ENCODE peak calls at places on chromosome 21, in eight cellular contexts. Z, N, G, I, H, D, M and X are unnamed samples.

GRCh38 chr21:39502631-39503030 is 50.9 kb downstream of the SH3BGR start:
- DNase-seq in Z (no peak), N (no peak), G (no peak), I (no peak), H (no peak), D (no peak), M (no peak), X (no peak)

GRCh38 chr21:16070207-16070651 is 340.4 kb downstream of the USP25 start:
- DNase-seq in Z (no peak), N (no peak), G (no peak), I (no peak), H (no peak), D (no peak), M (no peak), X (no peak)

GRCh38 chr21:42583150-42583991 is 69.7 kb downstream of the SLC37A1 start:
- DNase-seq in Z (no peak), N (peak; percentile 75), G (no peak), I (peak; percentile 34), H (no peak), D (no peak), M (no peak), X (no peak)

GRCh38 chr21:15775981-15776380 is 46.2 kb downstream of the USP25 start:
- DNase-seq in Z (no peak), N (no peak), G (no peak), I (no peak), H (no peak), D (peak; percentile 89), M (peak; percentile 73), X (no peak)

GRCh38 chr21:16821588-16821987 is 691.3 kb upstream of the CXADR start:
- DNase-seq in Z (no peak), N (no peak), G (no peak), I (no peak), H (no peak), D (no peak), M (no peak), X (no peak)

GRCh38 chr21:38861989-38862683 is 56.4 kb downstream of the ETS2 start:
- DNase-seq in Z (no peak), N (no peak), G (no peak), I (no peak), H (no peak), D (no peak), M (no peak), X (no peak)

GRCh38 chr21:41833138-41834115 is 45.7 kb downstream of the PRDM15 start:
- DNase-seq in Z (no peak), N (peak; percentile 64), G (no peak), I (no peak), H (no peak), D (no peak), M (no peak), X (no peak)

GRCh38 chr21:37758997-37759396 is 157.3 kb downstream of the KCNJ6 start:
- DNase-seq in Z (peak; percentile 79), N (no peak), G (no peak), I (no peak), H (no peak), D (peak; percentile 62), M (no peak), X (peak; percentile 56)

GRCh38 chr21:41606706-41607105 is 98.7 kb upstream of the TMPRSS2 start:
- DNase-seq in Z (no peak), N (peak; percentile 54), G (no peak), I (no peak), H (no peak), D (no peak), M (no peak), X (no peak)

GRCh38 chr21:46155514-46156377 is at the start of gene FTCD:
- DNase-seq in Z (peak; percentile 27), N (peak; percentile 82), G (peak; percentile 41), I (no peak), H (no peak), D (no peak), M (no peak), X (no peak)
- TF ChIP-seq CTCF in Z (no peak), N (no peak), G (no peak), I (no peak), H (no peak), D (no peak), M (no peak), X (no peak)

DNA sequence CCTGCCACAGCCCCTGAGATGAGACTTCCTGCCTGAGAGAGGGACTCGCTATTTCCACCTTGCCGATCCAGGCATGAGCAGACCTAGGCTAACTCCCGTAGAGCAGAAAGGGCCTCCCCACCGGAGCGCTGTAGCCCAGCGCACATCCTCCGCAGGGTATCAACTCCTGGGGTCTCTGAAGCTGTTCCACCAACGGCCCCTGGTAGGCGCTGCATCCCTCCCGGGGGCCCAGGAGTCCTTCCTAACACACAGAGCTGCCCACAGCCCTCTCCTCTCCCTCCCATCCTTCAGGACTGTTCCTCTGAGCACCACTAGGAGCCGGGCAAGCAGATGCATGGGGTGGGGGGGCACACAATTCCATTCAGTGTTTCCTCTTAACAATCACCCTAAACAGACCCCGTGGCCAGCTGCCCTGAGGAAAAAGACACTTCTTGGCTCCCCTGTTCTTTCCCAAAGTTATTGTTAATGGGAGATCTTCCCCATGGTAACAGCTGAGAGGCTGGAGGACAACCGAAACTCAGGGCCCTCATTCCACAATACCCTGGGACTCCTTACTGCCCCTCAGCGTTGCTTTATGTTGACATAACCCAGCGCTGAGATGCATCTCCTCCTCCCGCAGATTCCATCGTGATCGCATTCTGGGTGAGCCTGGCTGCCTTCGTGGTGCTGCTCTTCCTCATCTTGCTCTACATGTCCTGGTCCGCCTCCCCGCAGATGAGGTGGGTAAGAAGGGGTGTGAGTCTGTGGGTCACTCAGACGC is 7.5 kb downstream of the MRAP start:
- DNase-seq in Z (peak; percentile 96), N (no peak), G (no peak), I (no peak), H (no peak), D (no peak), M (no peak), X (no peak)
- TF ChIP-seq CTCF in Z (peak; percentile 95), N (no peak), G (no peak), I (no peak), H (no peak), D (peak; percentile 12), M (no peak), X (no peak)

DNA sequence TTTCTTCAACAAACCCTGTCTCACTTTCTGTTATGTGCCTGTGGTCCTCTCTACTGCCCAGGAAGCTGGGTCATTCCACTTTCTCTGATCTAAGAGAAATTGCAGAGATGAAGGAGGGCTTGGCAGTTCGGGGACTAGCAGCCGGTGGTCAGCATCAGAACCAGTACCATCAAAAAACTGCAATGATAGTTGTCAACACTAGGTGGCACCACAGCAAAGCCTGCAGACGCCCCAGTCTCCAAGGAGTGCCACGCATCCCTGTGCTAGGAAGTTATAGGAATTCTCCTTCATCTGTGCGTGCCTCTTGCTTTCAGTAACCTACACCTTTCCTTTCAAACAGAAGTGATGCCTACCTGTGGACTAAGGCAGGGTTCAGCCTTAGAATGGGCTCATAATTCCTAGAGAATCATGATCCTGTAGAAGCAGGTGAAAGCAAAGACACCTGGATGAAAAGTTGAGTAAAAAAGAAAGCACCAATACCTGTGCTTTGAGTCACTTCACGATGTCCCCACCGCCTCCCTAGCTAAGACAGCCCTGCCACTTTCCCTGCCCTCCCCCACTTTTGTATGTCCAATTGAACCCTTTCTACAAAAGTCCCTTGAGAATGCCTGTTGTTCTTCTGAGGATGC is 129.2 kb downstream of the ADAMTS1 start:
- DNase-seq in Z (peak; percentile 79), N (no peak), G (peak; percentile 44), I (no peak), H (peak; percentile 25), D (peak; percentile 51), M (no peak), X (peak; percentile 46)
- TF ChIP-seq CTCF in Z (peak; percentile 87), N (no peak), G (peak; percentile 80), I (peak; percentile 68), H (peak; percentile 57), D (peak; percentile 66), M (peak; percentile 94), X (peak; percentile 53)

DNA sequence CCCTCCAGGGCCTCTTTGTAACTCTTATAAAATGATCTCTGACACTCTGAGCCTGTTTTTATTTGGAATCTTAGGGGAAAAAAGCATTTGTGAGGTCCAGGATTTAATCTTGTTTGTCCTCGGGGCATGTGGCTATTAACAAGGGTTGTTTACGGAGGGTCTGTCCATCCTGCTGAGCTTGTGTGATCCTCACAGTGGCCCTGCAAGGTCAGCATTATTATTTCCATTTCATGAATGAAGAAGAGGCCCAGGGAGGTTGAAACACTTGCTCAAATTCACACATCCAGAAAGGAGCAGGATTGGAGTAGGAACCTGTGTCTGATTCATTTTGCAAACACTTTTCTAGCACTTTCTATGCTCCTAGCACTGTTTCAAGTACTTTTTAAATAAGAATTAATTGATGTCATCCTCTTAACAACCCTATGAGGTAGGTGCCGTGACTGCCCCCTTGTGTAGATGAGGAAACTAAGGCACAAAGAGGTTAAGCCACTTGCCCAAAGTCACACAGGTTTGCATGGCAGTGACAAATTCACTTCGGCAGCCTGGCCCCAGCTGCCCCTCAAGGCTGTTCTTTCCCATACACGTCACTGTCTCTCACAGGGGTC is 178.9 kb downstream of the MIS18A start:
- DNase-seq in Z (peak; percentile 39), N (no peak), G (no peak), I (no peak), H (no peak), D (peak; percentile 24), M (no peak), X (no peak)
- TF ChIP-seq CTCF in Z (peak; percentile 60), N (no peak), G (no peak), I (no peak), H (no peak), D (peak; percentile 30), M (no peak), X (no peak)

DNA sequence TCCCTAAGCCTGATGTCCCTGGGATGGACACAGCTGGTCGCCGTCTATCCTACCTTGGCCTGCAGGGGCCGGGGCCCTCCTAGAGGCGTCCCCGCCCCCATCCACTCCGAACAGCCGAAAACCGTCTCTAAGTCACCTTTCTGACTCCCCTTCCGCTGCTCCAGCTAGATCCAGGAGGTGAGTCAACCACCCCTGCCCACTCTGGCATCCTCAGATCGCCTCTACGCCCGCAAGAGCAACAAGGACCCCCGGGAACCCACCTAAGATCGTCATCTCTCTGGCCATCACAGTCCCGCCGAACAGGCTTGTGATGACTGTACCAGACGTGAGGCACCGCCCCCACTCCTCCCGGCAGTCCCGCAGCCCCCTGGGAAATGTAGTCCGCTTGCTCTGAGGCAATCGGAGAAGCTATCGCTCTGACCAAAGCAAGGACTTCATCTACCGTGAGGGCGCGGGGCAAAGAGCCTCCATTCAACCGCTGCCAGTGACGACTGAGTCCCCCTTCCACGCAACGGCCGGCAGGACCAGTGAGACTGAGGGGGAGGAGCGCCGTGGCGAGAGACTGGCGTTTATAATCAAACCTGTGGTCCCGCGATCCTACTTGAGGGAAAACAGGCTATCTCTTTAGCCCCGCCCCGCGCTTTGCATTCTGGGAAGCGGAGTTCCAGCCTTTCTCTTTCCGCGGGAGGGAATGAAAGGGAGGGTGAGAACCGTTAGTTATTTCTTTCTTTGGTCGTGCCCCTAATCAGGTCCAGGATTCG is at the start of gene HSPA13:
- DNase-seq in Z (peak; percentile 100), N (peak; percentile 100), G (peak; percentile 100), I (peak; percentile 98), H (peak; percentile 99), D (peak; percentile 99), M (peak; percentile 99), X (peak; percentile 95)
- TF ChIP-seq CTCF in Z (peak; percentile 24), N (no peak), G (no peak), I (no peak), H (no peak), D (peak; percentile 12), M (peak; percentile 10), X (no peak)

GRCh38 chr21:21003701-21004100 is 5.5 kb downstream of the NCAM2 start:
- DNase-seq in Z (peak; percentile 34), N (no peak), G (no peak), I (no peak), H (no peak), D (peak; percentile 37), M (no peak), X (no peak)
- TF ChIP-seq CTCF in Z (peak; percentile 89), N (no peak), G (peak; percentile 29), I (no peak), H (no peak), D (peak; percentile 78), M (peak; percentile 40), X (no peak)